ENCODE peak calls at places on chromosomes 5 and 9, in four cellular contexts. I is heart left ventricle, G is H9, Z is tibial artery. E is an unnamed sample. For H3K4me1, the result is how much of the 10 kb centered on the place peaks cover.

GRCh38 chr9:121937248-121937647 is 155.9 kb downstream of the TTLL11 start:
- DNase-seq in G (no peak), I (no peak), Z (no peak), E (no peak)

GRCh38 chr5:10987881-10988504 is 227.0 kb upstream of the DAP start:
- DNase-seq in I (peak), Z (no peak), G (peak), E (peak)

GRCh38 chr9:92992549-92992948 is 45.2 kb downstream of the FGD3 start:
- DNase-seq in Z (no peak), I (no peak), G (peak), E (no peak)

GRCh38 chr9:98356326-98356725 is 100.9 kb upstream of the TBC1D2 start:
- DNase-seq in I (no peak), G (no peak), Z (no peak), E (no peak)

GRCh38 chr9:134435527-134436355 is 109.5 kb downstream of the RXRA start:
- DNase-seq in Z (no peak), I (no peak), G (no peak), E (no peak)

GRCh38 chr5:179154991-179155955 is 95.1 kb downstream of the ZNF354C start:
- DNase-seq in G (peak), I (no peak), Z (peak), E (no peak)

GRCh38 chr9:121556580-121556979 is 56.9 kb upstream of the GGTA1 start:
- DNase-seq in I (peak), Z (peak), G (no peak), E (no peak)

GRCh38 chr5:16952968-16953671 is 17.0 kb upstream of the MYO10 start:
- DNase-seq in Z (no peak), G (no peak), I (no peak), E (no peak)

GRCh38 chr9:108094676-108094993 is 605.1 kb upstream of the KLF4 start:
- DNase-seq in Z (no peak), G (no peak), I (no peak), E (no peak)

GRCh38 chr5:109612278-109612905 is 77.3 kb upstream of the MAN2A1 start:
- DNase-seq in G (no peak), I (no peak), Z (no peak), E (no peak)

GRCh38 chr5:80698369-80698768 is 43.6 kb upstream of the DHFR start:
- DNase-seq in Z (no peak), I (no peak), G (no peak), E (no peak)

GRCh38 chr5:174972291-174972690 is 247.9 kb downstream of the MSX2 start:
- DNase-seq in G (no peak), Z (no peak), I (no peak), E (no peak)

DNA sequence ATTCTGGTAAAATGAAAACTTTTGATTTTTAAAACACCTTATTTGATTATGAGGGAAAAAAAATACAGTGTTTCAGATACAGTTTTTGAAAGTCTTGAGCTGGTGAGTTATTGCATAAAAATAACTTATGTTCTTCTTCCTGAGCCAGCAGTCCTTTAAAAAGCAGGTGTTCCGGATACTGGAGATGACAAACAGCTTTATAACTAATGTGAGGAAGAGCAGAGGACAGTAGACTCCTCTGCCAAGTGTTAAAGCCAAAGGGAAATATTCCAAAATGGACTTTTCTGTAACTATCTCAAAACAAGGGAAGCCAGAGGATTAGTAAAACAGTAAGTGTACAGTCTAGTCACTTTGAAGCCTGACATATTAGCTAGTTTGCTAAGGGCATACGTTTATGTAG is 11.1 kb upstream of the SNCAIP start:
- DNase-seq in Z (no peak), I (no peak), G (no peak), E (no peak)
- H3K4me1 ChIP-seq in Z (under half), I (under half), G (under half), E (under half)

DNA sequence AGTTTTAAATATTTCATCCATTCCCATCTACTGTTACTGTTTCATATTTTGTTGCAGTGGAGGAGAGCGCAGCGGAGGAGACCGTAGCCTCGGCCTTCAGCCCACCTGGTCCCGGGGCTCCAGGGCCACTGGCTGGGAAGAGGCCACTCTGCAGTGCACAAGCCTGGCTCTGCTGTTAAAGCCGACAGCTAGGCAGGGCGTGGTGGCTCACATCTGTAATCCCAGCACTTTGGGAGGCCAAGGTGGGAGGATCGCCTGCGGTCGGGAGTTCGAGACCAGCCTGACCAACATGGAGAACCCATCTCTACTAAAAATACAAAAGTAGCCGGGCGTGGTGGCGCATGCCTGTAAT is 19.5 kb downstream of the LPCAT1 start:
- DNase-seq in G (no peak), Z (no peak), I (no peak), E (no peak)
- H3K4me1 ChIP-seq in G (under half), Z (under half), I (under half), E (under half)

DNA sequence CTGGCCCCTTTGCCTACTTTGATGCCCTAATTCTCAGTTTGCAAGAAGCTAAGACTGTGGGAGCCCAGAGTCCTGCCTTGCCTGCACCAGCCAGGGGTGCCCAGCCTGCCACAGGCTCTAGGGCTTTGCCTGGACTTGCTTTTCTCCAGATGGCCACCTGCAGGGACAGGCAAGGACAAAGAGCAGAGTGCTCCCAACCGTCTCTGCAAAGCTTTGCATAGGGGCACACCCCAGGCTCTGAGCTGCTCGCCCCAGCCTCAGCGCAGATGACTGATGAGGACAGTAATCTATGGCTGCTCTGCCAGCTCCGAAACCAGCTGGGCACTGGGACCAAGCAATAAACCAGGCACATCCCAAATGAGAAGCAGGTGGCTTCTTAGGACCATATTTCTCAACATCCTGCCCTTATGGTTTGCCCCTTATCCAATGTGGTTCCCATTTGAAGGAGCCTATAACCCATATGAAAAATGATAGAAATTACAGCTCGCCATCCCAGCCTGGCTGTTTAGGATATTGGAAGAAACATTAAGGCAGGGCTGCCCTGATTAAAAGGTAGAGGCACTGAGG is 25.4 kb upstream of the TCF7 start:
- DNase-seq in G (no peak), Z (no peak), I (no peak), E (no peak)
- H3K4me1 ChIP-seq in G (under half), Z (under half), I (under half), E (under half)

DNA sequence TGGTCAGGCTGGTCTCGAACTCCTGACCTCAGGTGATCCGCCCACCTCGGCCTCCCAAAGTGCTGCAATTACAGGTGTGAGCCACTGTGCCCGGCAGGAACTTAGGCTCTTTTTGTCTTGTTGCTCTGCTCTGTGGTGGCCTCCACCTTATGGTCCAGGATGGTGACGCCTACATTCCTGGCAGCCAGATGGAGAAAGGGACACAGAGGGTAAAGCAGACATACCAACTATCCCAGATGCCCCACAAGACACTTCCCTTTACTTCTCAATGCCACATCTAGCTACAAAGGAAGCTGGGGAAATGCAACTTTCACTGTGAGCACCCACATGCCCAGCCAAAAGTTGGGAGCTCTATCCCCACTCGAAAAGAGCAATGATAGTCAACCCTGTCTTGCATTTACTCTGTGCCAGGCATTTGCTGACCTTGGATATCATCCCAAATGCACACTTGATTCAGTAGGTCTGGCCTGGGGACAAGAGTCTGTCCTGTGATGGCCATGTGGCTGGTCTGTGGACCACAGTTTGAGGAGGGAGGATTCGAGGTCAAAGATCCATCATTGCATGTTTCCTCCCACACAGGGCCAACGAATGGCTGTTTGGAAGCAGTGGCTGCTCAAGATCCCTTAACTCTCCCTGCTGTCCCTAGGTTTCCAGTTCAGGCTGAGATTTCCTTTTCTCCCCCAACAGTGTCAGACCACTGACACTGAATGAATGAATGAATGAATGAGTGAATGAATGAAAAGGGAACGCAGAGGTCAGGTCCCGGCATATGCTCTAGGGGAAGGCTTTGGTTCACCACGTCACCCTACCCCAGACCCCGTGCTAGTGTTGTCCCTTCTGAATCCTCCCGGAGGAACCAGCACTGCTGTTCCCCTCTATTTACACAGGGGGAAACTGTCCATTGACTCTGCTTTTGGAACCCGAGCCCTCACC is 1.4 kb upstream of the ERGIC1 start:
- DNase-seq in G (no peak), I (no peak), Z (peak), E (no peak)
- H3K4me1 ChIP-seq in G (under half), I (under half), Z (under half), E (under half)

GRCh38 chr5:111772456-111772855 is 15.5 kb upstream of the NREP start:
- DNase-seq in G (peak), Z (no peak), I (no peak), E (no peak)
- H3K4me1 ChIP-seq in G (under half), Z (under half), I (under half), E (under half)

GRCh38 chr5:54529565-54529964 is 12.0 kb downstream of the SNX18 start:
- DNase-seq in I (no peak), G (no peak), Z (no peak), E (no peak)
- H3K4me1 ChIP-seq in I (half or more), G (under half), Z (under half), E (under half)

GRCh38 chr5:66144074-66144798 is at the start of gene SREK1:
- DNase-seq in I (peak), G (peak), Z (peak), E (peak)

GRCh38 chr5:66142417-66142816 is 1.7 kb upstream of the SREK1 start:
- DNase-seq in I (no peak), G (no peak), Z (no peak), E (no peak)

GRCh38 chr5:66144799-66145390 is 795 bp downstream of the SREK1 start:
- DNase-seq in I (no peak), Z (no peak), G (no peak), E (no peak)

GRCh38 chr5:66145737-66146136 is 1.6 kb downstream of the SREK1 start:
- DNase-seq in I (no peak), G (no peak), Z (no peak), E (no peak)

GRCh38 chr5:66143473-66144073 is 527 bp upstream of the SREK1 start:
- DNase-seq in Z (no peak), G (no peak), I (no peak), E (no peak)
- H3K4me1 ChIP-seq in Z (under half), G (under half), I (under half), E (under half)

GRCh38 chr5:116510525-116510924 is 64.1 kb downstream of the SEMA6A start:
- DNase-seq in I (no peak), Z (no peak), G (no peak), E (no peak)
- H3K4me1 ChIP-seq in I (under half), Z (under half), G (under half), E (under half)

E was measured in ovary.